ENCODE peak calls at places on chromosomes 12 and 14, in four cellular contexts. E is SK-N-SH, T is OCI-LY7, G is IMR-90. B is an unnamed sample.

GRCh38 chr12:34406228-34406995 is 384.1 kb downstream of the ALG10 start:
- DNase-seq in E (peak), T (no peak), G (no peak), B (no peak)

GRCh38 chr12:43937947-43938346 is 102.1 kb downstream of the TMEM117 start:
- DNase-seq in T (peak), G (peak), E (peak), B (no peak)

GRCh38 chr12:45989857-45990467 is 412 bp downstream of the SCAF11 start:
- DNase-seq in G (peak), E (peak), T (no peak), B (peak)

GRCh38 chr12:31324845-31325523 is 966 bp downstream of the SINHCAF start:
- DNase-seq in E (peak), G (peak), T (peak), B (peak)

GRCh38 chr12:123126294-123127144 is 24.4 kb downstream of the PITPNM2 start:
- DNase-seq in E (no peak), T (no peak), G (peak), B (no peak)

GRCh38 chr12:132651444-132652100 is 33.0 kb downstream of the P2RX2 start:
- DNase-seq in G (no peak), E (no peak), T (no peak), B (no peak)

GRCh38 chr12:95083938-95084337 is 10.5 kb upstream of the NR2C1 start:
- DNase-seq in T (no peak), G (peak), E (no peak), B (no peak)

GRCh38 chr14:91983571-91983970 is 36.1 kb upstream of the FBLN5 start:
- DNase-seq in G (no peak), E (no peak), T (no peak), B (no peak)

GRCh38 chr12:89959188-89959587 is 250.6 kb upstream of the ATP2B1 start:
- DNase-seq in G (no peak), T (no peak), E (no peak), B (no peak)

GRCh38 chr14:91858536-91859275 is 8.6 kb downstream of the TC2N start:
- DNase-seq in T (no peak), G (peak), E (no peak), B (no peak)

GRCh38 chr12:131253376-131254026 is 299.8 kb downstream of the ADGRD1 start:
- DNase-seq in T (no peak), E (no peak), G (no peak), B (no peak)

GRCh38 chr12:52245962-52246577 is 13.0 kb downstream of the KRT7 start:
- DNase-seq in G (no peak), T (no peak), E (no peak), B (no peak)
- H3K4me3 ChIP-seq in G (no peak), T (no peak), E (no peak), B (no peak)

DNA sequence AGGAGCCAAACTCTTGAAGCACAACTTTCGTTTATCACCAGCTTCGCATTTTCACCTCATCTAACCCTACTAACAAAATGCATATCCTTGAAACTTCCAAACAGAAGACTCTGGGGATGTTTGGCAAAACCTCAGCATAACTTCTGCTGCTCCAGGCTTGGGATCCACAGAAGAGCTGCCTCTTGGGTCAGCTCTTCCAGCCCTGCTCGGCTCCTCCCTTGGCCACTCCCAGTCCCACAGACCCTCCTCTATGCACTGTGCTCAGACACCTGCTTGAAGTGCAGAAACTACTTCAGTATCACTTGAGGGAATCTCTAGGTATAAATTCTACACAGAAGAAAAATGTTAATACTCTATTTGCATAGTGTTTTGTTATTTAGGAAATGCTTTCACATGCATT is 110.0 kb upstream of the AMIGO2 start:
- DNase-seq in G (no peak), E (no peak), T (no peak), B (no peak)
- H3K4me2 ChIP-seq in G (peak), E (peak), T (no peak), B (no peak)

GRCh38 chr12:105227879-105228278 is 8.1 kb downstream of the APPL2 start:
- DNase-seq in T (no peak), G (peak), E (no peak), B (no peak)
- TF ChIP-seq CTCF in T (no peak), G (no peak), E (no peak), B (no peak)

GRCh38 chr12:13375583-13376413 is 179.3 kb downstream of the EMP1 start:
- DNase-seq in E (no peak), T (no peak), G (no peak), B (no peak)
- H3K4me3 ChIP-seq in E (no peak), T (no peak), G (no peak), B (no peak)

GRCh38 chr12:75489613-75490210 is 9.2 kb downstream of the GLIPR1 start:
- DNase-seq in E (no peak), T (no peak), G (peak), B (no peak)

GRCh38 chr12:75491169-75491568 is 10.6 kb downstream of the GLIPR1 start:
- DNase-seq in G (no peak), E (no peak), T (no peak), B (no peak)

GRCh38 chr12:75489187-75489586 is 8.6 kb downstream of the GLIPR1 start:
- DNase-seq in T (no peak), E (no peak), G (no peak), B (no peak)

GRCh38 chr12:75487310-75487709 is 6.8 kb downstream of the GLIPR1 start:
- DNase-seq in E (no peak), T (no peak), G (no peak), B (no peak)

GRCh38 chr12:75488553-75488952 is 8.0 kb downstream of the GLIPR1 start:
- DNase-seq in G (peak), T (peak), E (peak), B (peak)
- H3K4me2 ChIP-seq in G (no peak), T (no peak), E (peak), B (no peak)

GRCh38 chr12:98227162-98227561 is 288.2 kb upstream of the TMPO start:
- DNase-seq in E (peak), G (peak), T (peak), B (peak)
- TF ChIP-seq CTCF in E (peak), G (peak), T (peak), B (peak)

DNA sequence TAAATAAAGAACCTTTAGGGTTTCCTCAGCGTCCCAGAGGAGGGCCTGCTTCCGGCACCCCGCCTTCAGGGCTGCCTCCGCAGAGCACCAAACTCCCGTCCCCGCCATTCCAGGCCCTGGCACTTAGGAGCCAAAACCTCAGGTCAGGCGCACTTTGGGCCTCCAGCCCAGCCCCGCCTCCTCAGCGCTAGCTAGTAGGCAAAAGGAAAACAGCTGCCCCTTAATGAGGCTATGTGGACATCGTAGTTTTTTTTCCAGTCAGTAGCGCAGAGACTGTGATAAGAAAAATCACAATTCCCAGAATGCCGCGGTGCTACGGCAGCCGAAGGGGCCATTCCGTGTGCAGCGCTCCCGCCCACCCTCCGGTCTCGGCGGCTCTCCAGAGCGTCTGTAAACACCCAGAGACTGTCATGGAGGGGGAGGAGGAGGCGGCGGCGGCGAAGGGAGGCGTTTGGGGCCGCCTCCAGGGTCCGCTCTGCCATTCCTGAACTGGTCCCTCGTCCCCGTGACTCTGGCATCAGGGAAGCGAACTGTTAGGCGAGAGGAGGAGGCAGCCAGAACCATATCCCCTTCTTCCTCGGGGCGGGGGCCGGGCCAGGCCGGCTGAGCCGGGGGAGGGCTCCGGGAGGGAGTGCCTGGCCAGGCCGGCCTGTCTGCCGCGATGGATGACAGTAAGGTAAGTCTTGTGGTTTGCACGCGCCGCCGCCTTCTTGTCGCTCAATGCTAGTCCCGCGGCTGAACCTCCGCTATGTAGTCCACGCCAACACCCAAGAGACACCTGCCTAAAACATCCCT is at the start of gene CREBL2:
- DNase-seq in E (peak), T (peak), G (peak), B (peak)
- H3K4me3 ChIP-seq in E (peak), T (peak), G (peak), B (peak)